ENCODE peak calls at places on chromosomes 5 and 9, in five cellular contexts. W, Y, T, H and D are unnamed samples.

GRCh38 chr5:65932676-65933075 is 6.3 kb downstream of the ERBIN start:
- DNase-seq in W (no peak), H (no peak), Y (no peak), T (no peak), D (no peak)

GRCh38 chr5:126808619-126809018 is 31.7 kb downstream of the LMNB1 start:
- DNase-seq in W (no peak), T (peak), Y (peak), H (peak), D (no peak)

GRCh38 chr5:110335361-110336046 is 391.0 kb downstream of the TMEM232 start:
- DNase-seq in Y (no peak), T (no peak), W (no peak), H (peak), D (no peak)

GRCh38 chr9:88533951-88534455 is 975 bp upstream of the NXNL2 start:
- DNase-seq in Y (peak), H (peak), T (peak), W (peak), D (peak)

GRCh38 chr9:125399165-125399564 is 137.5 kb downstream of the GAPVD1 start:
- DNase-seq in W (no peak), Y (no peak), H (no peak), T (no peak), D (no peak)

GRCh38 chr5:110258460-110258859 is 468.0 kb downstream of the TMEM232 start:
- DNase-seq in T (peak), H (peak), Y (peak), W (no peak), D (no peak)

GRCh38 chr5:158701406-158702177 is 398.1 kb downstream of the EBF1 start:
- DNase-seq in H (peak), W (no peak), T (peak), Y (peak), D (no peak)

GRCh38 chr5:150846651-150847333 is 471 bp downstream of the IRGM start:
- DNase-seq in Y (peak), W (peak), T (peak), H (peak), D (no peak)

GRCh38 chr9:98037362-98037761 is 19.2 kb upstream of the NANS start:
- DNase-seq in Y (peak), W (no peak), T (peak), H (no peak), D (no peak)

GRCh38 chr5:54455413-54456157 is at the start of gene HSPB3:
- DNase-seq in T (no peak), W (peak), Y (no peak), H (peak), D (no peak)

GRCh38 chr9:13447551-13448422 is 168.3 kb upstream of the MPDZ start:
- DNase-seq in Y (no peak), T (no peak), H (no peak), W (no peak), D (no peak)

GRCh38 chr5:90279091-90279490 is 130.5 kb downstream of the CETN3 start:
- DNase-seq in W (no peak), T (peak), H (no peak), Y (peak), D (no peak)

GRCh38 chr5:59088546-59088945 is 505.7 kb downstream of the RAB3C start:
- DNase-seq in Y (peak), H (no peak), T (no peak), W (no peak), D (no peak)

GRCh38 chr9:71630371-71630770 is 137.9 kb downstream of the CEMIP2 start:
- DNase-seq in T (no peak), Y (no peak), H (no peak), W (no peak), D (no peak)

GRCh38 chr5:95958308-95959014 is 3.2 kb downstream of the ELL2 start:
- DNase-seq in H (peak), Y (peak), W (no peak), T (peak), D (peak)

GRCh38 chr9:69542942-69543704 is 129.0 kb downstream of the APBA1 start:
- DNase-seq in Y (no peak), W (no peak), H (no peak), T (no peak), D (no peak)

GRCh38 chr9:138100711-138101349 is 223.2 kb downstream of the CACNA1B start:
- DNase-seq in H (no peak), W (no peak), T (no peak), Y (no peak), D (peak)
- TF ChIP-seq CTCF in H (no peak), W (no peak), T (no peak), Y (no peak), D (no peak)

GRCh38 chr5:63959177-63959982 is 2.9 kb downstream of the HTR1A start:
- DNase-seq in H (no peak), T (peak), Y (peak), W (peak), D (no peak)
- TF ChIP-seq CTCF in H (no peak), T (peak), Y (peak), W (peak), D (no peak)

GRCh38 chr5:14325369-14325768 is 182.2 kb downstream of the TRIO start:
- DNase-seq in T (no peak), W (no peak), H (no peak), Y (no peak), D (no peak)

GRCh38 chr5:14327624-14328023 is 184.5 kb downstream of the TRIO start:
- DNase-seq in Y (no peak), H (no peak), T (no peak), W (no peak), D (no peak)

GRCh38 chr5:14323466-14323865 is 180.3 kb downstream of the TRIO start:
- DNase-seq in H (no peak), T (no peak), Y (no peak), W (no peak), D (no peak)

GRCh38 chr5:14328144-14328543 is 185.0 kb downstream of the TRIO start:
- DNase-seq in W (no peak), Y (no peak), T (no peak), H (no peak), D (no peak)

DNA sequence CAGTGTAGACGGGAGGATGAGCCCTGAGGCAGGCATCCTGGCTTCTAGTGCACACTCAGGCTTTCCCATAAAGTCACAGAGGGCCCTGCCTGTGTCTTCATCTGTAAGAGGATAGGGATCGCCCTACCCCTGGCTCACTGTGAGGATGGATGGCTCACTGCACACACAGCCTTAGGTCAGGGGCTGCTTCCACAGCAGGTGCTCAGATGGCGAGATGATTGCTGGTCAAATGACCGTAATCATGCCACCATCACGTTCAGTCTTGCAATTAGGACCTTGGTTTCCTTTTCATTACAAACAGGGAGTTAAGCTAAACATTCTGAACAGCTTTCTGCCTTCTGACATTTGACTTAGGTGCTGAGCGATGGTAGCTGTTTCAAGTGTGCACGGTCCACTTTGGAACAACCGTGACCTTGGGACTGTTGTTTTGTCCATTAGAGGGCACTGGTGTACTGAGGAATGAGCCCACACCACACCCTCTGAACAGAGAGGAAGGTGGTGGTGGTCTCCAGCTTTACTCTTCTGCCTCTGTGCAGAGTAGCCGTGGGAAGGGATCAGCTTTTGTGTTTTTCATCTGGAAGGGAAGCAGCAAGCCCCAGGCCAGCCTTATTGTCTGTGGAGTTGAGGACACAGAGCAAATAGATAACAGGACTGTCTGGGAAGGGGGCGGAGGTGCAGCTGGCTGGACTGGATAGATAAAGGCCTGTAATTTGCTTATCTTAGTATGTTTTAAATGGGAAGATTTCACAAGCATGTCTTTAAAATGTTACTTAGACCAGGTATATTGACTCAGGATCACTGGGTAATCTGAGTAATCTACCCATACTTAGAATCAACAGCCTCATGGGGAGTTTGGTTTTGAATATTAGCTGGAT is 183.1 kb downstream of the TRIO start:
- DNase-seq in Y (no peak), W (no peak), T (no peak), H (no peak), D (no peak)
- TF ChIP-seq CTCF in Y (peak), W (no peak), T (peak), H (peak), D (no peak)

DNA sequence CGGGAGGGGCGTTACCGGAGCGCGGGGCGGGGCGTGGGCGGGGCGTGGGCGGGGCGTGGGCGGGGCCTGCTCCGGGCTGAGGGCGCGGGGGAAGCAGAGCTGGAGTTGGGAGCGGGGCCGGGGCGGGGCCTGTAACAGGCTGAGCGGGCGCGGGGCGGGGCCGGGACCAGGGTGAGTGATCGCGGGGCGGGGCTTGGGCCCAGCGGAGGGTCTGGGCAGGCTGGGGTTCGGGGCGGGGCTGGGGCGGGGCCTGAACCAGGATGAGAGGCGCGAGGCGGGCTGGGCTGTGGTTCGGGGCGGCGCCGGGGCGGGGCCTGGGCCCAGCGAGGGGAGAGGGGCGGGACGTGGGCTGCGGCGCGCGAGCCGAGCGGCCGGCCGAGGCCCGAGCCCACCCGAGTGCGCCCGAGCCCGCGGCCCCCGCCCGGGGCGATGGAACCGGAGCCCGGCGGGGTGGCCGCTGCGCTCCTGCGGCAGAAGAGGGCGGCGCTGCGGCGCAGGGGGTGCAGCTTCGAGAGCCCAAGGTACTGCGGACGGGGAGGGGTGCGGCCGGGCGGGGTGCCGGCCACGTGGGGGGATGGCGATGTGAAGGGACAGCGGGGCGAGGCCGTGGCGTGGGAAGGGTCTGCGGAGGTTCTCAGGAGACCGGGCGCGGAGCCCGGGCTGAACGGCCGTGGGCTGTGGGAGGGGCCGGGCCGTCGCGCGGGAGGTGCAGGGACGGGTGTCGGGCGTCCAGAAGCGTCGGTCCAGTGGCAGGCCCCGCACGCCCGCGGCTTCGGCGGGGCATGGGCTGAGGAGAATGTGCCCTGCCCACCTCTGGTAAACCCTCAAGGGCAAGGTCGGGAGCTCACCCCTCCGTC is 39.5 kb upstream of the GARNL3 start:
- DNase-seq in W (peak), T (peak), Y (peak), H (peak), D (peak)
- TF ChIP-seq CTCF in W (no peak), T (no peak), Y (peak), H (no peak), D (no peak)

DNA sequence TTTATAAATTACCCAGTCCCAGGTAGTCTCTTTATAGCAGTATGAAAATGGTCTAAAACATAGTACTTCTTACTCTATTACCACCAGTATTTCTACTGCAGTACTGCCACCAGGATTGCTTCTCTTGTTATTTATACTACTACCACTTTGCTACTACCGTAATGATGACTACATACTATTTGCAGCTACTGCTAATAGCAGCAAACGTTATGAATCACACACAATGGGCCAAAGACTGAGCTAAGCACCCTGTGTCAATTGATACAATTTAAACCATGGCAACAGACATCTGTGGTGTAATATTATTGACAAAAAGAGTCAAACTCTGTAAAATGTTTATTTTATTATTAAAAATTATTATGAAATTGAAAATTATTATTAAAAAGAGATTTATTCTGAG is 15.3 kb upstream of the KIF12 start:
- DNase-seq in Y (peak), T (peak), H (peak), W (no peak), D (no peak)
- TF ChIP-seq CTCF in Y (no peak), T (no peak), H (no peak), W (no peak), D (no peak)

GRCh38 chr5:18312016-18312415 is 677.8 kb downstream of the TAF11L14 start:
- DNase-seq in T (no peak), H (no peak), W (no peak), Y (no peak), D (no peak)

DNA sequence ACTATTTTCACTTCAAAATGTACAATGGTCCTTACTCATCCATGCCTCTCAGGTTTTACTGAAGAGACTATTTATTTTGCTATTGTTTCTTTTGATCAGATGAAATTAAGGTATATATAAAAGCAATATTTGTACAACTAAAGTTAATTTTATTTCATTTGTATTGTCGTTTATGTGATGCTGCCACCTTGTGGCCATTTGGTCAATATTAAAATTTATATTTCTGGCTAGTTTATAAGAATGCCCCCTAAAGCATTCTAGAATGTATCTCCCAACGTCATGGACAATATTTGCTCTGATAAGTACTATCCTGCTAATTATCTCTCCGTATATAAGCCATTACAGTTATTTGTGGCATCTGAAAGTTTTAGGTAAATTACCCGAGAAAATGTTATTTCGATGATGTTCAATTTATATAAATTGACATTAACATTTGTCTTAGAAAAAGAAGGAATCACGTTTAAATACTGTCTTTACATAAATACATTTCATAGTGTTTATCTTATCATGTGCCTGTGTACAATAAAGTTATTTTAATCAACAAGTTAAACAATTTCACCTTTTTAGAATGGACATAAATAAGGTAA is 680.0 kb downstream of the TAF11L14 start:
- DNase-seq in W (no peak), Y (no peak), T (peak), H (peak), D (no peak)
- TF ChIP-seq CTCF in W (no peak), Y (peak), T (peak), H (peak), D (peak)

DNA sequence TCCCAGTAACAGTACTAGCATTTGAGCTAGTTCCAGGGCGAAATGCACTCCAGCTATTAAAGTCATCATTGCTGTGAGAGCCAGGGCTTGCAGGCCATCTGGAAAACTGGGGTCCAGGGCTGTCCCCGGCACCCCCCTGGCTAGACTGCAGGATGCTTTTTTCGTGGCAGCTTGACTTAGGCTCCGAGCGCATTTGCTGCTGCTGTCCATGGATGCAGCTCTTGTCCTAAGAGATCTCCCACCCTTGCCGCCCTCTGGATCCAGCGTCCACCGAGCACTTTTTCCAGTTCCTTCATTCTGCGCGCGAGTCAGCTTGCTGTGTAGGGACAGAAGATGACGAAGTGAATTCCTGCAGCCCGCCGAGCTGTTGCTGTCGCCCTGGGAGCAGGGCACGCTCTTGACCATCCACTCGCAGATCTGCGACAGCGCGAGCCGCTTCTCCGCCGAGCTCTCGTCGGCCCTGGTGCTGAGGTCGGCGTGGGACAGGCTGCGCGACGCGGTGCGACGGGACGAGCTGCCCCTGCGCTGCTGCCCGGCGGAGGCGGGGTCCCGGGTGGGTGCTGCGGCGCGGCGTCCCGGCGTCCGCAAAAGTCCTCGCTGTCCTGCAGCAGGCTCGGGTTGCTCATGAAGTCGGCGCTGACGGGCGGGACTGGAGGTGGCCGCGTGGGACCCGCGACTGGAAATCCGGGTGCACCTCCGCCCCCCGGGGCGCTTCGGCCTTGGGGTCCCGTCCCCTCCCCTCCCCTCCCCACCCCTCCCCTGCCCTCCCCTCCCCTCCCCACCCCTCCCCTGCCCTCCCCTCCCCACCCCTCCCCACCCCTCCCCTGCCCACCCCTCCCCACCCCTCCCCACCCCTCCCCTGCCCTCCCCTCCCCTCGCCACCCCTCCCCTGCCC is 30.6 kb downstream of the OR2V1 start:
- DNase-seq in W (no peak), T (no peak), Y (no peak), H (peak), D (no peak)
- TF ChIP-seq CTCF in W (no peak), T (no peak), Y (no peak), H (no peak), D (no peak)

GRCh38 chr5:149829954-149830353 is 99.8 kb downstream of the PPARGC1B start:
- DNase-seq in H (peak), W (no peak), Y (no peak), T (peak), D (no peak)
- TF ChIP-seq CTCF in H (peak), W (no peak), Y (no peak), T (peak), D (no peak)

DNA sequence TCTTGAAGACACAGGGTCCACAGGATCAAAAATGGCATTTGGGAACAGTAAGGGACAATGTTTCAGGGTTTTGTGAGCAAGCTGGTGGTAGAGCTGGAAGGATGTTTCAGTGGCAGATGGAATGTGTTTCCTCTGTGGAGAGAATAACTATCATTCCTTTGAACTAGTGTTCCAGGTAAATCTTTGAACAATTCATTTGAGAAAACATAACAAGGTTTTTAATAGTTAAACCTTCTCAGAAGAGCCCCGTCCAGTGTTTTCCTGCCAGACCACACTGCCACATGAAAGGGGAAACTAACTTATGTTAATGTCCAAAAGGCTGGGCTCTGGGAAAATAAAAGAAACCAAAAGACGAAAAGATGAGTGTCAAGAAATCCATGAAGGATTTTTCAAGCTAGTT is 207.0 kb upstream of the ZNF462 start:
- DNase-seq in H (no peak), Y (no peak), T (no peak), W (no peak), D (no peak)
- TF ChIP-seq CTCF in H (no peak), Y (no peak), T (no peak), W (no peak), D (no peak)

GRCh38 chr9:8351431-8351830 is 551.9 kb upstream of the DMAC1 start:
- DNase-seq in Y (no peak), H (no peak), W (no peak), T (no peak), D (no peak)
- TF ChIP-seq CTCF in Y (no peak), H (no peak), W (no peak), T (no peak), D (no peak)